ENCODE peak calls at places on chromosomes 12 and 14, in six cellular contexts. N is lower leg skin, Q is brain microvascular endothelial cell, Y is BJ, P is mesenchymal stem cell, M is dorsolateral prefrontal cortex. H is an unnamed sample.

GRCh38 chr12:87801860-87802720 is 227.1 kb downstream of the C12orf50 start:
- DNase-seq in N (no peak), Q (no peak), Y (no peak), P (no peak), M (no peak), H (no peak)

GRCh38 chr14:62914025-62914424 is 131.2 kb downstream of the KCNH5 start:
- DNase-seq in N (no peak), Q (no peak), Y (no peak), P (peak; percentile 38), M (no peak), H (peak; percentile 1)

GRCh38 chr12:39442895-39443703 is at the start of gene KIF21A:
- DNase-seq in N (peak; percentile 97), Q (peak; percentile 78), Y (peak; percentile 55), P (peak; percentile 94), M (peak; percentile 84), H (peak; percentile 67)

GRCh38 chr12:2570562-2570961 is 224.2 kb upstream of the FKBP4 start:
- DNase-seq in N (no peak), Q (no peak), Y (no peak), P (no peak), M (no peak), H (no peak)

GRCh38 chr12:74980510-74980909 is 229.1 kb downstream of the KCNC2 start:
- DNase-seq in N (no peak), Q (no peak), Y (no peak), P (no peak), M (no peak), H (peak; percentile 4)

GRCh38 chr12:71731439-71732356 is 23.0 kb upstream of the RAB21 start:
- DNase-seq in N (peak; percentile 59), Q (peak; percentile 31), Y (no peak), P (peak; percentile 34), M (no peak), H (peak; percentile 24)

GRCh38 chr14:33938131-33938949 is 12.5 kb downstream of the EGLN3 start:
- DNase-seq in N (peak; percentile 91), Q (no peak), Y (no peak), P (peak; percentile 2), M (peak; percentile 39), H (no peak)

GRCh38 chr12:68113644-68114043 is 45.9 kb downstream of the IFNG start:
- DNase-seq in N (no peak), Q (no peak), Y (no peak), P (no peak), M (no peak), H (no peak)

GRCh38 chr14:72906316-72906715 is 12.4 kb upstream of the DPF3 start:
- DNase-seq in N (no peak), Q (no peak), Y (peak; percentile 76), P (peak; percentile 38), M (no peak), H (peak; percentile 29)

GRCh38 chr12:8948711-8949524 is 527 bp downstream of the M6PR start:
- DNase-seq in N (no peak), Q (peak; percentile 24), Y (peak; percentile 2), P (peak; percentile 83), M (no peak), H (no peak)

GRCh38 chr12:6551496-6552139 is 4.2 kb downstream of the IFFO1 start:
- DNase-seq in N (no peak), Q (peak; percentile 75), Y (no peak), P (peak; percentile 76), M (no peak), H (no peak)

GRCh38 chr12:88036368-88036965 is 7.3 kb upstream of the C12orf50 start:
- DNase-seq in N (no peak), Q (peak; percentile 16), Y (no peak), P (peak; percentile 49), M (no peak), H (peak; percentile 31)

GRCh38 chr14:72792051-72792788 is 101.7 kb downstream of the DPF3 start:
- DNase-seq in N (peak; percentile 57), Q (peak; percentile 18), Y (no peak), P (peak; percentile 37), M (peak; percentile 58), H (no peak)

GRCh38 chr14:31505411-31505810 is 17.6 kb upstream of the GPR33 start:
- DNase-seq in N (no peak), Q (peak; percentile 75), Y (peak; percentile 38), P (peak; percentile 13), M (no peak), H (peak; percentile 69)

GRCh38 chr14:67112344-67112743 is 76.9 kb upstream of the GARIN2 start:
- DNase-seq in N (no peak), Q (no peak), Y (no peak), P (no peak), M (no peak), H (no peak)

GRCh38 chr12:95385646-95386045 is 88.3 kb upstream of the METAP2 start:
- DNase-seq in N (no peak), Q (no peak), Y (no peak), P (no peak), M (no peak), H (peak; percentile 38)

GRCh38 chr12:64385468-64385867 is 5.1 kb downstream of the C12orf56 start:
- DNase-seq in N (no peak), Q (peak; percentile 13), Y (no peak), P (no peak), M (no peak), H (no peak)

GRCh38 chr12:42631507-42631906 is 42.0 kb upstream of the PRICKLE1 start:
- DNase-seq in N (no peak), Q (no peak), Y (no peak), P (peak; percentile 8), M (no peak), H (no peak)

GRCh38 chr12:26636710-26637328 is 196.2 kb downstream of the ITPR2 start:
- DNase-seq in N (no peak), Q (peak; percentile 81), Y (no peak), P (peak; percentile 61), M (no peak), H (no peak)

GRCh38 chr12:39807043-39807442 is 187.4 kb upstream of the ABCD2 start:
- DNase-seq in N (no peak), Q (peak; percentile 1), Y (no peak), P (peak; percentile 30), M (no peak), H (no peak)

GRCh38 chr12:110649341-110649847 is 35.5 kb downstream of the TCTN1 start:
- DNase-seq in N (no peak), Q (no peak), Y (no peak), P (peak; percentile 26), M (peak; percentile 56), H (no peak)

GRCh38 chr14:52553002-52553670 is 500 bp downstream of the GPR137C start:
- DNase-seq in N (peak; percentile 86), Q (no peak), Y (no peak), P (peak; percentile 30), M (peak; percentile 36), H (no peak)

GRCh38 chr14:25406818-25407217 is 356.9 kb upstream of the STXBP6 start:
- DNase-seq in N (no peak), Q (peak; percentile 1), Y (no peak), P (no peak), M (no peak), H (no peak)

GRCh38 chr12:104288635-104289258 is 14.8 kb upstream of the EID3 start:
- DNase-seq in N (peak; percentile 95), Q (peak; percentile 58), Y (no peak), P (peak; percentile 84), M (peak; percentile 93), H (peak; percentile 45)

GRCh38 chr12:102905229-102905628 is 11.8 kb downstream of the PAH start:
- DNase-seq in N (no peak), Q (no peak), Y (no peak), P (no peak), M (no peak), H (no peak)

GRCh38 chr14:61080591-61081010 is 99.6 kb downstream of the SLC38A6 start:
- DNase-seq in N (no peak), Q (no peak), Y (peak; percentile 98), P (no peak), M (no peak), H (peak; percentile 97)

GRCh38 chr12:121781751-121782615 is 11.5 kb downstream of the RHOF start:
- DNase-seq in N (no peak), Q (no peak), Y (no peak), P (peak; percentile 61), M (no peak), H (no peak)

GRCh38 chr14:90510208-90510607 is 113.4 kb downstream of the CALM1 start:
- DNase-seq in N (no peak), Q (no peak), Y (no peak), P (no peak), M (no peak), H (no peak)

DNA sequence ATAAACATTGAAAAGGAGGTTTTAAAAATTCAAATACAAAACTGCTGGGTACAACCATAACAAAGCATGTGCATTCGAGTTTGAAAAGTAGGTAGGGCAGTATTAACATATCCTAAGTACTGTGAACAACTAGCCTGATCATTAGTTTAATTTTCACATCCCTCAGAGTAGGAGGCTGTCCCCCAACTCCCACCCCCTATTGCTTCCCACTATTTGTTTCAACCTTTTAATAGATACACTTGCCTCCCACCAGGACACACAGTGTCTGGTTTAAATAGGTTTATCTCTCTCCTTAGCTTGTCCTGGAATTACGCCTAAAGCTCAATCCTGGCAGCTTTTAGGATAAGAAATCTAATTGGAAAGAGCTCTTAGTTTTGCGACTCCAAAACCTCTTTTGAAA is 2.1 kb downstream of the TAOK3 start:
- DNase-seq in N (no peak), Q (no peak), Y (no peak), P (no peak), M (no peak), H (no peak)
- H3K4me3 ChIP-seq in N (no peak overlapping the region), Q (peak overlapping the region; percentile 9), Y (peak overlapping the region; percentile 93), P (peak overlapping the region; percentile 93), M (peak overlapping the region; percentile 99), H (peak overlapping the region; percentile 92)

GRCh38 chr14:103530390-103530789 is 1.4 kb downstream of the TRMT61A start:
- DNase-seq in N (no peak), Q (no peak), Y (no peak), P (peak; percentile 29), M (no peak), H (no peak)
- H3K4me3 ChIP-seq in N (no peak overlapping the region), Q (no peak overlapping the region), Y (no peak overlapping the region), P (peak overlapping the region; percentile 93), M (peak overlapping the region; percentile 89), H (peak overlapping the region; percentile 71)

GRCh38 chr12:12899530-12900380 is 8.4 kb downstream of the GPRC5A start:
- DNase-seq in N (no peak), Q (peak; percentile 91), Y (peak; percentile 76), P (peak; percentile 97), M (no peak), H (peak; percentile 92)
- H3K4me3 ChIP-seq in N (no peak overlapping the region), Q (no peak overlapping the region), Y (no peak overlapping the region), P (peak overlapping the region; percentile 59), M (no peak overlapping the region), H (no peak overlapping the region)

DNA sequence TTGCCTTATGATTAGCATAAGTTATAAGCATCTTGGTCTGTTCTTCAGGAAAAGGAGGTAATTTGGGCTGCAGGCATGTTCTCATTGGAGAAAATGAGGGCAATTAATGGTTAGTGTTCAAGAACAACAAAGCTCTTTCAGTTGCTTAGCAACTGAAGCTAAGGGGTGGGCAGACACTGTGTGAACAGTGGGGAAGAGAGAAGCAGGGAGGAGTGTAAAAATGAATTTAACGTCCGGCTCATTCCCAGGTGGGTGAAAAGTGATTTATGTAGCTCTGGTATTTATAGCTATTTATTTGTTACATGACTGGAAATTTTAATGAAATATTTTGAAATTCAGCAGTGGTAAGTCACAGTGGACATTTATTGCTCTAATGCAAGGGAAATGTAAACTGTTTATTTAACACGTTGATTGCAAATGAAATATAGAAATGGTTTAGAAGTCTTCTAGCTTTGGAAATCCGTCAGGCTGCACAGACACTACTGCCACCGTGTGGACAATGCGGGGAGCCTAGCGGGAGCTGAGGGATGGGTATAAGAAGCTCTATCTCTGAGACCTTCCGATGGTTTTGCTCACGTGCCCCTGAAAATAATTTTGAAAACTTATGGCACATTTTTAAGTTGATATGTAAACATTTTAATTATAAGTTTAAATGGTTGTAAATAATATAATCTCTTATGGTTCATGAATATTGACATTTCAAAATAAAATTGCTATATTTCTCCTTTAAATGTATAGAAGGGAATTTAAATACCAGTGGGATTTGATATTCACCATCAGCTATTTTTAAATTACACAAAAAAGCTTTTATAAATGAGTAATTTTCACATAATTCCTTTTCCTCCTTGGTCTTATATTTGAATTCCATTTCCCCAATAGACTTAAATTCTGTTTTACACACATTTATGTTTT is 54.5 kb downstream of the E2F7 start:
- DNase-seq in N (peak; percentile 94), Q (peak; percentile 74), Y (peak; percentile 22), P (peak; percentile 87), M (peak; percentile 76), H (peak; percentile 32)
- H3K4me3 ChIP-seq in N (no peak overlapping the region), Q (peak overlapping the region; percentile 1), Y (no peak overlapping the region), P (no peak overlapping the region), M (peak overlapping the region; percentile 45), H (no peak overlapping the region)